ENCODE peak calls at places on chromosome 9, in nine cellular contexts. K is IMR-90; A is effector memory CD4-positive, alpha-beta T cell; D is AG08396; O is CD8-positive, alpha-beta T cell; Y is progenitor cell of endocrine pancreas; E is posterior cingulate gyrus; L is fibroblast of pulmonary artery; M is activated T-cell treated with anti-CD3 and anti-CD28 coated beads, Interleukin-2, amount 50 U/mL, for 24 hours. S is an unnamed sample.

GRCh38 chr9:6106576-6107339 is 91.3 kb upstream of the RANBP6 start:
- DNase-seq in K (peak; percentile 12), A (no peak), D (peak; percentile 35), O (no peak), Y (no peak), E (no peak), L (peak; percentile 65), M (no peak), S (peak; percentile 100)

GRCh38 chr9:88748566-88749238 is 213.7 kb downstream of the NXNL2 start:
- DNase-seq in K (peak; percentile 81), A (no peak), D (peak; percentile 32), O (no peak), Y (no peak), E (no peak), L (peak; percentile 92), M (no peak), S (no peak)

GRCh38 chr9:76586555-76587314 is 127.8 kb downstream of the GCNT1 start:
- DNase-seq in K (no peak), A (no peak), D (no peak), O (no peak), Y (no peak), E (no peak), L (no peak), M (no peak), S (no peak)

GRCh38 chr9:14031015-14031414 is 282.9 kb downstream of the NFIB start:
- DNase-seq in K (peak; percentile 18), A (no peak), D (no peak), O (no peak), Y (no peak), E (no peak), L (peak; percentile 97), M (no peak), S (peak; percentile 41)

GRCh38 chr9:130715270-130716077 is 21.9 kb downstream of the EXOSC2 start:
- DNase-seq in K (peak; percentile 90), A (no peak), D (no peak), O (no peak), Y (no peak), E (no peak), L (peak; percentile 23), M (no peak), S (no peak)

GRCh38 chr9:107158321-107158720 is 124.8 kb upstream of the RAD23B start:
- DNase-seq in K (peak; percentile 37), A (no peak), D (peak; percentile 26), O (no peak), Y (no peak), E (no peak), L (peak; percentile 57), M (no peak), S (no peak)

GRCh38 chr9:87829756-87830155 is 52.9 kb upstream of the SPATA31E1 start:
- DNase-seq in K (no peak), A (no peak), D (no peak), O (no peak), Y (no peak), E (no peak), L (peak; percentile 4), M (no peak), S (no peak)

GRCh38 chr9:33926746-33927485 is 110.0 kb downstream of the UBE2R2 start:
- DNase-seq in K (no peak), A (no peak), D (no peak), O (no peak), Y (no peak), E (no peak), L (no peak), M (no peak), S (no peak)

GRCh38 chr9:134324359-134325095 is 1.7 kb upstream of the RXRA start:
- DNase-seq in K (peak; percentile 35), A (no peak), D (peak; percentile 58), O (peak; percentile 38), Y (no peak), E (peak; percentile 85), L (no peak), M (peak; percentile 51), S (peak; percentile 17)